ENCODE peak calls at places on chromosomes 13 and 19, in six cellular contexts. T is mesenchymal stem cell, F is IMR-90, B is H1, H is trophoblast cell, E is neuronal stem cell. N is an unnamed sample.

GRCh38 chr13:105474983-105475382 is 1060.5 kb downstream of the EFNB2 start:
- DNase-seq in T (no peak), F (no peak), B (no peak), H (peak), E (no peak), N (no peak)

GRCh38 chr19:14114854-14115253 is 2.7 kb downstream of the PRKACA start:
- DNase-seq in T (no peak), F (no peak), B (peak), H (peak), E (no peak), N (peak)

GRCh38 chr19:5078666-5079409 is 109.9 kb downstream of the KDM4B start:
- DNase-seq in T (no peak), F (no peak), B (no peak), H (no peak), E (no peak), N (no peak)

GRCh38 chr13:108086678-108087077 is 128.7 kb downstream of the LIG4 start:
- DNase-seq in T (peak), F (peak), B (no peak), H (no peak), E (no peak), N (peak)

GRCh38 chr13:62320129-62320724 is 904.6 kb upstream of the PCDH20 start:
- DNase-seq in T (peak), F (peak), B (no peak), H (peak), E (peak), N (no peak)

GRCh38 chr19:2260341-2260751 is 4.1 kb upstream of the JSRP1 start:
- DNase-seq in T (no peak), F (no peak), B (no peak), H (no peak), E (no peak), N (no peak)

GRCh38 chr13:48954086-48954485 is 21.6 kb upstream of the FNDC3A start:
- DNase-seq in T (peak), F (peak), B (no peak), H (no peak), E (no peak), N (no peak)

GRCh38 chr13:28819046-28819747 is 942 bp upstream of the MTUS2 start:
- DNase-seq in T (peak), F (peak), B (peak), H (peak), E (peak), N (no peak)

GRCh38 chr13:30142502-30143211 is 164.7 kb downstream of the KATNAL1 start:
- DNase-seq in T (peak), F (peak), B (no peak), H (peak), E (no peak), N (peak)

GRCh38 chr13:110371550-110372465 is 64.7 kb downstream of the COL4A2 start:
- DNase-seq in T (peak), F (peak), B (no peak), H (peak), E (no peak), N (no peak)

GRCh38 chr13:107066355-107066754 is 498.4 kb upstream of the ARGLU1 start:
- DNase-seq in T (no peak), F (peak), B (no peak), H (no peak), E (no peak), N (no peak)

GRCh38 chr13:63345835-63346234 is 1930.2 kb upstream of the PCDH20 start:
- DNase-seq in T (no peak), F (no peak), B (no peak), H (no peak), E (no peak), N (no peak)

GRCh38 chr19:13425151-13425550 is 81.1 kb downstream of the CACNA1A start:
- DNase-seq in T (no peak), F (no peak), B (no peak), H (no peak), E (no peak), N (no peak)

GRCh38 chr13:73338389-73338788 is 279.6 kb downstream of the KLF5 start:
- DNase-seq in T (peak), F (no peak), B (no peak), H (peak), E (no peak), N (no peak)

GRCh38 chr13:47661076-47661475 is 340.0 kb downstream of the SUCLA2 start:
- DNase-seq in T (peak), F (peak), B (no peak), H (no peak), E (no peak), N (no peak)

GRCh38 chr13:113364371-113364932 is 522 bp upstream of the GRTP1 start:
- DNase-seq in T (no peak), F (no peak), B (no peak), H (no peak), E (peak), N (no peak)

GRCh38 chr13:47087841-47088240 is 191.0 kb upstream of the HTR2A start:
- DNase-seq in T (peak), F (peak), B (no peak), H (no peak), E (no peak), N (no peak)

GRCh38 chr13:20814224-20814910 is 40.6 kb upstream of the EEF1AKMT1 start:
- DNase-seq in T (peak), F (peak), B (no peak), H (no peak), E (no peak), N (no peak)

GRCh38 chr19:7482584-7483439 is 6.0 kb downstream of the PEX11G start:
- DNase-seq in T (peak), F (no peak), B (peak), H (peak), E (no peak), N (peak)

GRCh38 chr13:76016799-76017198 is 380.7 kb downstream of the LMO7 start:
- DNase-seq in T (no peak), F (peak), B (peak), H (peak), E (peak), N (peak)

GRCh38 chr13:113632706-113633484 is 25.1 kb downstream of the ATP4B start:
- DNase-seq in T (no peak), F (no peak), B (no peak), H (no peak), E (no peak), N (no peak)

GRCh38 chr13:110698689-110699088 is 7.2 kb downstream of the CARS2 start:
- DNase-seq in T (no peak), F (no peak), B (no peak), H (no peak), E (no peak), N (no peak)

GRCh38 chr13:111383591-111384440 is 63.4 kb downstream of the TEX29 start:
- DNase-seq in T (no peak), F (no peak), B (no peak), H (no peak), E (no peak), N (peak)

GRCh38 chr13:74575729-74576125 is 441.5 kb upstream of the KLF12 start:
- DNase-seq in T (peak), F (peak), B (peak), H (no peak), E (peak), N (peak)

GRCh38 chr19:55352040-55352439 is 2.5 kb downstream of the COX6B2 start:
- DNase-seq in T (no peak), F (no peak), B (no peak), H (no peak), E (no peak), N (no peak)

GRCh38 chr19:902446-903226 is 9.4 kb downstream of the RNU6-9 start:
- DNase-seq in T (no peak), F (no peak), B (no peak), H (no peak), E (no peak), N (no peak)

GRCh38 chr13:80131204-80131603 is 209.7 kb downstream of the SPRY2 start:
- DNase-seq in T (peak), F (peak), B (no peak), H (peak), E (no peak), N (peak)

GRCh38 chr13:32254416-32254815 is 60.7 kb downstream of the ZAR1L start:
- DNase-seq in T (no peak), F (no peak), B (no peak), H (no peak), E (no peak), N (no peak)

GRCh38 chr19:41919948-41920712 is 8.1 kb downstream of the ERFL start:
- DNase-seq in T (no peak), F (no peak), B (no peak), H (no peak), E (no peak), N (no peak)

GRCh38 chr19:30222993-30223865 is 149.0 kb upstream of the ZNF536 start:
- DNase-seq in T (no peak), F (no peak), B (peak), H (no peak), E (no peak), N (peak)

GRCh38 chr13:78160793-78161192 is 242.2 kb upstream of the EDNRB start:
- DNase-seq in T (peak), F (peak), B (no peak), H (peak), E (no peak), N (no peak)

GRCh38 chr13:93450226-93450625 is 223.6 kb downstream of the GPC6 start:
- DNase-seq in T (peak), F (peak), B (no peak), H (no peak), E (no peak), N (no peak)

GRCh38 chr19:5157186-5157585 is 183.4 kb downstream of the PTPRS start:
- DNase-seq in T (no peak), F (no peak), B (no peak), H (no peak), E (no peak), N (no peak)

GRCh38 chr19:33295621-33296472 is 6.5 kb downstream of the CEBPA start:
- DNase-seq in T (no peak), F (no peak), B (no peak), H (no peak), E (no peak), N (no peak)

GRCh38 chr19:2250765-2251576 is 1.8 kb downstream of the AMH start:
- DNase-seq in T (no peak), F (no peak), B (peak), H (peak), E (no peak), N (no peak)

GRCh38 chr19:10334340-10335148 is 1.2 kb upstream of the RAVER1 start:
- DNase-seq in T (peak), F (peak), B (peak), H (peak), E (peak), N (peak)

GRCh38 chr19:8161135-8161646 is 11.8 kb upstream of the FBN3 start:
- DNase-seq in T (no peak), F (no peak), B (no peak), H (peak), E (no peak), N (peak)

GRCh38 chr19:3699071-3699740 is 1.1 kb downstream of the PIP5K1C start:
- DNase-seq in T (peak), F (peak), B (no peak), H (peak), E (no peak), N (no peak)

GRCh38 chr13:36553501-36553900 is 120.3 kb upstream of the SERTM1 start:
- DNase-seq in T (no peak), F (no peak), B (no peak), H (peak), E (no peak), N (no peak)

GRCh38 chr19:18830488-18830887 is 1.3 kb upstream of the UPF1 start:
- DNase-seq in T (no peak), F (no peak), B (no peak), H (no peak), E (no peak), N (no peak)
- H4K91ac ChIP-seq in T (no peak), F (no peak), B (no peak), H (no peak), E (no peak), N (no peak)

DNA sequence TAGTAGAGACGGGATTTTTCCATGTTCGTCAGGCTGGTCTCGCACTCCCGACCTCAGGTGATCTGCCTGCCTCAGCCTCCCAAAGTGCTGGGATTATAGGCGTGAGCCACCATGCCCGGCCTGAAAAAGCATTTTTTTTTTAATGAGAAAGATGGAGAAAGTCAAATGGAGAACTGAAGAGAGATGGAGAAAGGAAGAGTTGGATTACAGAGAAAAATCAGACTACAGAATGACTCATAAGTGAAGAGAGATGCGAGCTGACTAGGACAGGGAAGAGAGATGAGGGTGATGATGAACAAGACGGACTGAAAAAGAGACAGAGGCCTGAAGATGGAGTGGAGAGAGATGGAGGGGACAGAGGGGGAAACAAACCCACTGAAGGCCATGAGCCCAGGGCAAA is 1.5 kb downstream of the DHX34 start:
- DNase-seq in T (no peak), F (no peak), B (no peak), H (no peak), E (no peak), N (no peak)
- H3K4me2 ChIP-seq in T (no peak), F (no peak), B (no peak), H (no peak), E (no peak), N (no peak)

GRCh38 chr19:35474104-35474503 is 16.2 kb downstream of the KRTDAP start:
- DNase-seq in T (no peak), F (no peak), B (no peak), H (no peak), E (no peak), N (no peak)
- H4K91ac ChIP-seq in T (no peak), F (no peak), B (no peak), H (no peak), E (no peak), N (no peak)

DNA sequence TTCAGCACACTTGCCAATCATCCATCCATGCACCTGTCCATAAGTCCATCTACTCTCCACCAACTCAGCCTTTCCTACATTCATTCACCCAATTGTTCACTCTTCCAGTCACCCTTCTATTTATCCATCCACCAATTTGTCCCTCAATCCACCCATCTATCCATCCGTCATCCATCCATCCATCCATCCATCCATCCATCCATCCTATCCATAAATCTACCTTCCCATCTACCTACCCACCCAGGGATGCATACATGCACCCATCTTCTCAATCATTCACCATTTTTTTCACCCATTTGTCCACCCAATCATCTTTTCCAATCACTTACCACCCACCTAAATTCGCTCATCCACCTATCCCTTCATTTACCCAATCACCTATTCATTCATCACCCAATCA is 14.6 kb upstream of the CEACAM20 start:
- DNase-seq in T (no peak), F (no peak), B (no peak), H (no peak), E (no peak), N (no peak)
- H3K4me2 ChIP-seq in T (no peak), F (no peak), B (no peak), H (no peak), E (no peak), N (no peak)

DNA sequence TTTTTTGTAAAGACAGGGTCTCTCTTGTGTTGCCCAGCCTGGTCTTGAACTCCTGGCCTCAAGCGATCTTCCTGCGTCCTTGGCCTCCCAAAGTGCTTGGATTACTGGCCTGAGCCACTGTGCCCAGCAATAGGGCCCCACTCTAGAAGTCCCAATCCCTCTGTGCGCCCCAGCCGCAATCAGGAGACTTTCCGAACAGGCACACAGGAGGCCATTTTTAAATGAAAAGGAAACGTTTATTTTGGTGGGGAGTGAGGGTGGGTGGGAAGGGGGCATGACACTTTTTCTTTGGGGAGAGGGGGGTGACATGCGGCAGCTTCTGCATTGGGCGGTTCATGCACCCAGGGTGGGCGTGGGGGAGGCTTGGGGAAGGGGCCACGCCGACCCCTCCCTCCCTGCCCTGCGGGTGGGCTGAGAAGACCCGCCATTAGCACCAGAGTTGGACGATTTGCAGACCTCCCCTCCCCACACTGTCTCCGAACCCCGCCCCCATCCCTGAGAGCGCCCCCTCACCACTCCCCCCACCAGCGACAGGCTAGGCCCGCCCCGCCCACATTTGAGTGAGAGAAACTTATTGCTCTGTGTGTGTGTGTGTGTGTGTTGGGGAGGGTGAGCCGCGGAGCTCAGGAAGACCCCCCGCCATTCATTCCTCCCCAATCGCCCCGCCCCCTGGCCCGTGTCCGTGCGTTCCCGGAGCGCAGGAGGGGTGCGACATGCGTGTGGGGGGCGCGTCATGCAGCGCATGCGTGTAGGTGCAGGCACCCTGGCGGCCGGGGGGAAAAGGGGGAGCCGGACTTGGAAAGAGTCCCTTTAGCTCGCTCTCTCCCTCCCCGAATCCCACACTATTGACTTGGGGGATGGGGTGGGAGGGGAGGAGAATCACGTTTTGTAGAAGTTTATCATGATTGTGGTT is 17.2 kb downstream of the KCNC3 start:
- DNase-seq in T (no peak), F (no peak), B (peak), H (no peak), E (no peak), N (peak)
- H4K91ac ChIP-seq in T (no peak), F (no peak), B (peak), H (peak), E (no peak), N (no peak)

N was measured in H9.